ENCODE peak calls at places on chromosomes 11 and 22, in nine cellular contexts. T is activated naive CD4-positive, alpha-beta T cell treated with anti-CD3 and anti-CD28 coated beads, Interleukin-2, amount 50 U/mL, for 16 hours; A is activated effector memory CD4-positive, alpha-beta T cell treated with anti-CD3 and anti-CD28 coated beads, Interleukin-2, amount 50 U/mL, for 16 hours; C is activated CD8-positive, alpha-beta memory T cell treated with anti-CD3 and anti-CD28 coated beads, Interleukin-2, amount 10 ng/mL, durations not matched to agents 7 days and 5 days; K is A673; G is GM04503; R is right lobe of liver; Q is posterior cingulate gyrus; P is stimulated activated naive CD4-positive, alpha-beta T cell treated with Interleukin-2 at 50 U/mL for 16 hours. M is an unnamed sample.

GRCh38 chr11:36156486-36157150 is 132.6 kb downstream of the COMMD9 start:
- DNase-seq in K (no peak), A (no peak), Q (no peak), R (no peak), G (no peak), T (no peak), P (no peak), C (no peak), M (no peak)

GRCh38 chr22:30238661-30239420 is 7.7 kb downstream of the LIF start:
- DNase-seq in C (no peak), T (no peak), G (no peak), Q (no peak), R (no peak), A (no peak), P (no peak), K (no peak), M (peak; percentile 65)

GRCh38 chr22:17159504-17159951 is 451 bp upstream of the HDHD5 start:
- DNase-seq in A (peak; percentile 85), R (peak; percentile 71), C (peak; percentile 70), P (peak; percentile 69), T (peak; percentile 80), G (peak; percentile 15), Q (peak; percentile 95), K (peak; percentile 66), M (no peak)

GRCh38 chr11:587978-588380 is 11.7 kb downstream of the PHRF1 start:
- DNase-seq in R (peak; percentile 94), A (peak; percentile 83), Q (no peak), G (no peak), P (peak; percentile 57), T (peak; percentile 74), K (no peak), C (peak; percentile 88), M (no peak)

GRCh38 chr11:36015806-36016205 is 71.9 kb downstream of the LDLRAD3 start:
- DNase-seq in A (no peak), G (no peak), R (no peak), P (no peak), C (no peak), T (no peak), K (no peak), Q (no peak), M (no peak)

GRCh38 chr22:44206696-44207095 is 26.0 kb downstream of the PARVG start:
- DNase-seq in T (no peak), G (no peak), Q (no peak), A (peak; percentile 54), P (no peak), R (no peak), C (no peak), K (no peak), M (no peak)

GRCh38 chr11:58765078-58765477 is 33.3 kb upstream of the GLYAT start:
- DNase-seq in C (no peak), K (no peak), A (no peak), G (no peak), T (no peak), P (no peak), R (no peak), Q (no peak), M (no peak)

GRCh38 chr22:40055143-40055926 is 60.6 kb downstream of the FAM83F start:
- DNase-seq in R (no peak), C (peak; percentile 45), K (no peak), P (no peak), T (no peak), A (peak; percentile 68), G (no peak), Q (no peak), M (no peak)

GRCh38 chr11:121933694-121934093 is 182.3 kb downstream of the BLID start:
- DNase-seq in P (no peak), C (no peak), R (no peak), G (no peak), Q (no peak), A (no peak), T (no peak), K (no peak), M (no peak)

GRCh38 chr22:44782286-44782830 is 30.0 kb downstream of the ARHGAP8 start:
- DNase-seq in G (no peak), C (no peak), R (no peak), T (no peak), A (no peak), K (peak; percentile 33), Q (peak; percentile 37), P (no peak), M (no peak)

GRCh38 chr11:21774212-21774611 is 418.7 kb upstream of the ANO5 start:
- DNase-seq in G (no peak), Q (peak; percentile 89), C (no peak), T (no peak), A (no peak), R (no peak), P (no peak), K (no peak), M (no peak)

GRCh38 chr11:68461284-68461861 is 821 bp downstream of the PPP6R3 start:
- DNase-seq in A (no peak), G (no peak), K (peak; percentile 57), T (no peak), R (no peak), P (no peak), Q (no peak), C (no peak), M (no peak)

GRCh38 chr11:9313648-9314290 is 624 bp downstream of the TMEM41B start:
- DNase-seq in R (no peak), A (peak; percentile 72), C (peak; percentile 55), K (peak; percentile 33), P (no peak), G (no peak), Q (no peak), T (peak; percentile 27), M (no peak)

GRCh38 chr11:109426442-109426841 is 4.5 kb downstream of the C11orf87 start:
- DNase-seq in Q (no peak), K (peak; percentile 30), T (no peak), G (no peak), P (no peak), R (no peak), A (no peak), C (no peak), M (no peak)

GRCh38 chr11:29025001-29025400 is 916.8 kb downstream of the METTL15 start:
- DNase-seq in P (no peak), T (no peak), K (no peak), Q (no peak), R (no peak), G (no peak), C (no peak), A (no peak), M (no peak)